ENCODE peak calls at places on chromosomes 3 and 15, in seven cellular contexts. One of them, this sample, is unnamed.

GRCh38 chr15:70429323-70429722 is 331.6 kb upstream of the TLE3 start:
- DNase-seq in heart right ventricle: no peak
- DNase-seq in left ventricle myocardium superior: no peak
- DNase-seq in stimulated activated CD4-positive, alpha-beta T cell treated with anti-CD3 and anti-CD28 coated beads, Interleukin-12 subunit alpha, Interleukin-12 subunit beta, amount 100 ng/mL, for 4 hours: no peak
- DNase-seq in HFF-Myc: no peak
- DNase-seq in stomach: no peak
- DNase-seq in psoas muscle: no peak
- DNase-seq in this sample: no peak

GRCh38 chr15:74543583-74543982 is 2.6 kb downstream of the ARID3B start:
- DNase-seq in left ventricle myocardium superior: no peak
- DNase-seq in stomach: no peak
- DNase-seq in psoas muscle: no peak
- DNase-seq in stimulated activated CD4-positive, alpha-beta T cell treated with anti-CD3 and anti-CD28 coated beads, Interleukin-12 subunit alpha, Interleukin-12 subunit beta, amount 100 ng/mL, for 4 hours: no peak
- DNase-seq in heart right ventricle: no peak
- DNase-seq in HFF-Myc: no peak
- DNase-seq in this sample: no peak

GRCh38 chr3:124886168-124887051 is 755 bp downstream of the ITGB5 start:
- DNase-seq in left ventricle myocardium superior: peak
- DNase-seq in stomach: peak
- DNase-seq in heart right ventricle: peak
- DNase-seq in HFF-Myc: no peak
- DNase-seq in psoas muscle: peak
- DNase-seq in stimulated activated CD4-positive, alpha-beta T cell treated with anti-CD3 and anti-CD28 coated beads, Interleukin-12 subunit alpha, Interleukin-12 subunit beta, amount 100 ng/mL, for 4 hours: peak
- DNase-seq in this sample: peak

GRCh38 chr3:108820586-108820985 is 2.0 kb upstream of the TRAT1 start:
- DNase-seq in left ventricle myocardium superior: no peak
- DNase-seq in HFF-Myc: no peak
- DNase-seq in psoas muscle: no peak
- DNase-seq in heart right ventricle: no peak
- DNase-seq in stomach: no peak
- DNase-seq in stimulated activated CD4-positive, alpha-beta T cell treated with anti-CD3 and anti-CD28 coated beads, Interleukin-12 subunit alpha, Interleukin-12 subunit beta, amount 100 ng/mL, for 4 hours: no peak
- DNase-seq in this sample: no peak

GRCh38 chr15:94196536-94196935 is 34.8 kb upstream of the MCTP2 start:
- DNase-seq in stomach: no peak
- DNase-seq in psoas muscle: no peak
- DNase-seq in HFF-Myc: no peak
- DNase-seq in stimulated activated CD4-positive, alpha-beta T cell treated with anti-CD3 and anti-CD28 coated beads, Interleukin-12 subunit alpha, Interleukin-12 subunit beta, amount 100 ng/mL, for 4 hours: no peak
- DNase-seq in heart right ventricle: no peak
- DNase-seq in left ventricle myocardium superior: no peak
- DNase-seq in this sample: no peak

GRCh38 chr3:8767667-8768363 is 1.6 kb downstream of the OXTR start:
- DNase-seq in psoas muscle: no peak
- DNase-seq in stimulated activated CD4-positive, alpha-beta T cell treated with anti-CD3 and anti-CD28 coated beads, Interleukin-12 subunit alpha, Interleukin-12 subunit beta, amount 100 ng/mL, for 4 hours: no peak
- DNase-seq in heart right ventricle: no peak
- DNase-seq in left ventricle myocardium superior: peak
- DNase-seq in stomach: peak
- DNase-seq in HFF-Myc: no peak
- DNase-seq in this sample: peak

GRCh38 chr3:112610121-112610520 is 30.8 kb downstream of the CCDC80 start:
- DNase-seq in psoas muscle: no peak
- DNase-seq in left ventricle myocardium superior: no peak
- DNase-seq in HFF-Myc: no peak
- DNase-seq in stimulated activated CD4-positive, alpha-beta T cell treated with anti-CD3 and anti-CD28 coated beads, Interleukin-12 subunit alpha, Interleukin-12 subunit beta, amount 100 ng/mL, for 4 hours: no peak
- DNase-seq in stomach: no peak
- DNase-seq in heart right ventricle: no peak
- DNase-seq in this sample: no peak

GRCh38 chr3:155079795-155080546 is at the start of gene MME:
- DNase-seq in psoas muscle: peak
- DNase-seq in heart right ventricle: peak
- DNase-seq in stimulated activated CD4-positive, alpha-beta T cell treated with anti-CD3 and anti-CD28 coated beads, Interleukin-12 subunit alpha, Interleukin-12 subunit beta, amount 100 ng/mL, for 4 hours: no peak
- DNase-seq in left ventricle myocardium superior: peak
- DNase-seq in stomach: peak
- DNase-seq in HFF-Myc: peak
- DNase-seq in this sample: peak

GRCh38 chr3:50612234-50612972 is 829 bp upstream of the CISH start:
- DNase-seq in psoas muscle: no peak
- DNase-seq in stimulated activated CD4-positive, alpha-beta T cell treated with anti-CD3 and anti-CD28 coated beads, Interleukin-12 subunit alpha, Interleukin-12 subunit beta, amount 100 ng/mL, for 4 hours: peak
- DNase-seq in left ventricle myocardium superior: no peak
- DNase-seq in stomach: no peak
- DNase-seq in heart right ventricle: no peak
- DNase-seq in HFF-Myc: no peak
- DNase-seq in this sample: no peak

GRCh38 chr3:45021524-45021923 is 4.6 kb upstream of the CLEC3B start:
- DNase-seq in stomach: no peak
- DNase-seq in psoas muscle: peak
- DNase-seq in left ventricle myocardium superior: peak
- DNase-seq in stimulated activated CD4-positive, alpha-beta T cell treated with anti-CD3 and anti-CD28 coated beads, Interleukin-12 subunit alpha, Interleukin-12 subunit beta, amount 100 ng/mL, for 4 hours: no peak
- DNase-seq in HFF-Myc: no peak
- DNase-seq in heart right ventricle: peak
- DNase-seq in this sample: no peak

GRCh38 chr3:189862385-189863023 is 231.3 kb downstream of the TP63 start:
- DNase-seq in stimulated activated CD4-positive, alpha-beta T cell treated with anti-CD3 and anti-CD28 coated beads, Interleukin-12 subunit alpha, Interleukin-12 subunit beta, amount 100 ng/mL, for 4 hours: no peak
- DNase-seq in HFF-Myc: no peak
- DNase-seq in psoas muscle: no peak
- DNase-seq in heart right ventricle: no peak
- DNase-seq in left ventricle myocardium superior: no peak
- DNase-seq in stomach: no peak
- DNase-seq in this sample: no peak

GRCh38 chr3:121724130-121724529 is 25.4 kb downstream of the GOLGB1 start:
- DNase-seq in HFF-Myc: no peak
- DNase-seq in heart right ventricle: no peak
- DNase-seq in stomach: no peak
- DNase-seq in left ventricle myocardium superior: no peak
- DNase-seq in psoas muscle: no peak
- DNase-seq in stimulated activated CD4-positive, alpha-beta T cell treated with anti-CD3 and anti-CD28 coated beads, Interleukin-12 subunit alpha, Interleukin-12 subunit beta, amount 100 ng/mL, for 4 hours: no peak
- DNase-seq in this sample: no peak

This sample was measured in pancreas.